ENCODE peak calls at places on chromosomes 4 and X, in eight cellular contexts. C, S, K, H, V, N, Z and J are unnamed samples.

GRCh38 chr4:109803924-109804571 is 2.2 kb upstream of the CFI start:
- DNase-seq in N (peak; percentile 62), K (no peak), C (no peak), V (no peak), H (no peak), S (no peak), Z (no peak), J (no peak)

GRCh38 chr4:148126825-148127224 is 315.4 kb downstream of the NR3C2 start:
- DNase-seq in Z (no peak), V (no peak), N (no peak), C (no peak), K (no peak), H (no peak), S (no peak), J (no peak)

GRCh38 chr4:39636786-39637185 is 1.9 kb downstream of the SMIM14 start:
- DNase-seq in V (no peak), S (no peak), Z (no peak), C (no peak), K (peak; percentile 59), N (no peak), H (no peak), J (no peak)

GRCh38 chr4:56752985-56753384 is 68.5 kb downstream of the SPINK2 start:
- DNase-seq in S (no peak), K (no peak), V (no peak), Z (no peak), N (no peak), H (no peak), C (no peak), J (no peak)

GRCh38 chr4:3440979-3441500 is 728 bp upstream of the HGFAC start:
- DNase-seq in H (no peak), Z (no peak), K (no peak), C (no peak), N (peak; percentile 35), V (no peak), S (no peak), J (peak; percentile 51)

GRCh38 chr4:38673109-38673978 is 9.3 kb downstream of the KLF3 start:
- DNase-seq in Z (no peak), C (no peak), S (no peak), K (no peak), V (peak; percentile 88), N (peak; percentile 72), H (no peak), J (peak; percentile 89)

GRCh38 chr4:179521937-179522336 is 2079.7 kb upstream of the AGA start:
- DNase-seq in V (no peak), K (no peak), H (no peak), Z (no peak), C (no peak), S (no peak), N (no peak), J (no peak)

GRCh38 chr4:143230683-143231082 is 46.0 kb downstream of the USP38 start:
- DNase-seq in H (no peak), V (no peak), N (no peak), C (no peak), K (no peak), S (no peak), Z (no peak), J (no peak)

GRCh38 chrX:125205084-125205917 is 114.4 kb upstream of the TEX13C start:
- DNase-seq in K (peak; percentile 50), S (no peak), H (peak; percentile 76), C (peak; percentile 66), Z (no peak), N (peak; percentile 32), V (no peak), J (peak; percentile 76)

GRCh38 chr4:102663073-102663472 is 97.7 kb downstream of the MANBA start:
- DNase-seq in V (no peak), N (peak; percentile 58), Z (no peak), S (no peak), K (no peak), C (no peak), H (no peak), J (no peak)

GRCh38 chr4:184383497-184384055 is 90.8 kb downstream of the IRF2 start:
- DNase-seq in H (no peak), K (no peak), N (peak; percentile 89), S (no peak), Z (no peak), C (peak; percentile 78), V (no peak), J (peak; percentile 69)

GRCh38 chr4:174522183-174523002 is at the start of gene HPGD:
- DNase-seq in Z (peak; percentile 24), K (peak; percentile 50), H (peak; percentile 78), N (no peak), V (peak; percentile 90), C (peak; percentile 68), S (peak; percentile 54), J (peak; percentile 89)

GRCh38 chr4:177791188-177791587 is 349.0 kb upstream of the AGA start:
- DNase-seq in V (no peak), Z (no peak), K (no peak), H (no peak), S (no peak), C (no peak), N (no peak), J (no peak)